ENCODE peak calls at places on chromosomes 12 and 14, in six cellular contexts. One of them, this sample, is unnamed.

GRCh38 chr14:101009531-101009930 is 106.0 kb upstream of the RTL1 start:
- DNase-seq in body of pancreas: peak
- DNase-seq in CD8-positive, alpha-beta T cell: no peak
- DNase-seq in A549: no peak
- DNase-seq in HCT116: no peak
- DNase-seq in dorsolateral prefrontal cortex: no peak
- DNase-seq in this sample: peak

GRCh38 chr14:88849717-88850116 is 25.3 kb downstream of the TTC8 start:
- DNase-seq in body of pancreas: no peak
- DNase-seq in HCT116: no peak
- DNase-seq in A549: no peak
- DNase-seq in CD8-positive, alpha-beta T cell: no peak
- DNase-seq in dorsolateral prefrontal cortex: no peak
- DNase-seq in this sample: no peak

GRCh38 chr12:2654741-2655140 is 140.0 kb upstream of the FKBP4 start:
- DNase-seq in body of pancreas: no peak
- DNase-seq in HCT116: no peak
- DNase-seq in A549: no peak
- DNase-seq in dorsolateral prefrontal cortex: no peak
- DNase-seq in CD8-positive, alpha-beta T cell: no peak
- DNase-seq in this sample: no peak

GRCh38 chr12:106417926-106418910 is 60.7 kb downstream of the POLR3B start:
- DNase-seq in CD8-positive, alpha-beta T cell: no peak
- DNase-seq in HCT116: peak
- DNase-seq in dorsolateral prefrontal cortex: no peak
- DNase-seq in body of pancreas: no peak
- DNase-seq in A549: no peak
- DNase-seq in this sample: no peak

GRCh38 chr12:65511134-65511912 is 232.8 kb downstream of the MSRB3 start:
- DNase-seq in dorsolateral prefrontal cortex: peak
- DNase-seq in CD8-positive, alpha-beta T cell: no peak
- DNase-seq in body of pancreas: peak
- DNase-seq in A549: no peak
- DNase-seq in HCT116: no peak
- DNase-seq in this sample: no peak

GRCh38 chr12:49791156-49791555 is 37.1 kb downstream of the NCKAP5L start:
- DNase-seq in body of pancreas: no peak
- DNase-seq in HCT116: no peak
- DNase-seq in CD8-positive, alpha-beta T cell: no peak
- DNase-seq in A549: no peak
- DNase-seq in dorsolateral prefrontal cortex: no peak
- DNase-seq in this sample: no peak

GRCh38 chr12:75784591-75784990 is 247.0 kb downstream of the PHLDA1 start:
- DNase-seq in CD8-positive, alpha-beta T cell: no peak
- DNase-seq in HCT116: no peak
- DNase-seq in dorsolateral prefrontal cortex: peak
- DNase-seq in A549: no peak
- DNase-seq in body of pancreas: peak
- DNase-seq in this sample: no peak

GRCh38 chr12:56271031-56271430 is 4.3 kb downstream of the COQ10A start:
- DNase-seq in HCT116: no peak
- DNase-seq in A549: peak
- DNase-seq in body of pancreas: no peak
- DNase-seq in CD8-positive, alpha-beta T cell: no peak
- DNase-seq in dorsolateral prefrontal cortex: no peak
- DNase-seq in this sample: no peak

GRCh38 chr14:99320105-99320572 is 48.1 kb upstream of the BCL11B start:
- DNase-seq in CD8-positive, alpha-beta T cell: peak
- DNase-seq in A549: peak
- DNase-seq in dorsolateral prefrontal cortex: no peak
- DNase-seq in HCT116: peak
- DNase-seq in body of pancreas: peak
- DNase-seq in this sample: no peak

GRCh38 chr12:56082382-56082781 is 2.4 kb downstream of the ERBB3 start:
- DNase-seq in dorsolateral prefrontal cortex: no peak
- DNase-seq in A549: no peak
- DNase-seq in body of pancreas: no peak
- DNase-seq in HCT116: no peak
- DNase-seq in CD8-positive, alpha-beta T cell: no peak
- DNase-seq in this sample: no peak

GRCh38 chr14:56461876-56462275 is 117.7 kb upstream of the TMEM260 start:
- DNase-seq in body of pancreas: no peak
- DNase-seq in A549: no peak
- DNase-seq in CD8-positive, alpha-beta T cell: no peak
- DNase-seq in dorsolateral prefrontal cortex: no peak
- DNase-seq in HCT116: no peak
- DNase-seq in this sample: no peak

GRCh38 chr12:91774471-91774921 is 371.1 kb downstream of the BTG1 start:
- DNase-seq in dorsolateral prefrontal cortex: no peak
- DNase-seq in body of pancreas: peak
- DNase-seq in A549: no peak
- DNase-seq in HCT116: no peak
- DNase-seq in CD8-positive, alpha-beta T cell: no peak
- DNase-seq in this sample: no peak

GRCh38 chr12:124369055-124369900 is 74.4 kb downstream of the RFLNA start:
- DNase-seq in body of pancreas: peak
- DNase-seq in dorsolateral prefrontal cortex: peak
- DNase-seq in CD8-positive, alpha-beta T cell: no peak
- DNase-seq in A549: no peak
- DNase-seq in HCT116: no peak
- DNase-seq in this sample: peak

GRCh38 chr12:124450376-124450750 is 117.0 kb downstream of the NCOR2 start:
- DNase-seq in HCT116: no peak
- DNase-seq in A549: no peak
- DNase-seq in dorsolateral prefrontal cortex: no peak
- DNase-seq in body of pancreas: no peak
- DNase-seq in CD8-positive, alpha-beta T cell: no peak
- DNase-seq in this sample: no peak

GRCh38 chr12:92297932-92298681 is 152.5 kb upstream of the BTG1 start:
- DNase-seq in body of pancreas: no peak
- DNase-seq in dorsolateral prefrontal cortex: no peak
- DNase-seq in HCT116: no peak
- DNase-seq in CD8-positive, alpha-beta T cell: no peak
- DNase-seq in A549: no peak
- DNase-seq in this sample: no peak

GRCh38 chr12:15801770-15802393 is 12.7 kb upstream of the EPS8 start:
- DNase-seq in CD8-positive, alpha-beta T cell: no peak
- DNase-seq in A549: no peak
- DNase-seq in body of pancreas: no peak
- DNase-seq in HCT116: peak
- DNase-seq in dorsolateral prefrontal cortex: no peak
- DNase-seq in this sample: no peak

GRCh38 chr12:78959556-78959955 is 95.0 kb downstream of the SYT1 start:
- DNase-seq in HCT116: no peak
- DNase-seq in CD8-positive, alpha-beta T cell: no peak
- DNase-seq in A549: no peak
- DNase-seq in body of pancreas: no peak
- DNase-seq in dorsolateral prefrontal cortex: no peak
- DNase-seq in this sample: no peak

GRCh38 chr12:124031058-124031457 is 58.0 kb downstream of the ZNF664 start:
- DNase-seq in HCT116: no peak
- DNase-seq in CD8-positive, alpha-beta T cell: no peak
- DNase-seq in body of pancreas: no peak
- DNase-seq in dorsolateral prefrontal cortex: no peak
- DNase-seq in A549: no peak
- DNase-seq in this sample: no peak

GRCh38 chr12:13234045-13234641 is 37.6 kb downstream of the EMP1 start:
- DNase-seq in A549: peak
- DNase-seq in dorsolateral prefrontal cortex: no peak
- DNase-seq in CD8-positive, alpha-beta T cell: peak
- DNase-seq in body of pancreas: peak
- DNase-seq in HCT116: peak
- DNase-seq in this sample: no peak

GRCh38 chr12:111274820-111275219 is 94.1 kb downstream of the PHETA1 start:
- DNase-seq in A549: peak
- DNase-seq in body of pancreas: no peak
- DNase-seq in CD8-positive, alpha-beta T cell: no peak
- DNase-seq in dorsolateral prefrontal cortex: no peak
- DNase-seq in HCT116: peak
- DNase-seq in this sample: no peak

GRCh38 chr12:55955800-55956508 is 9.9 kb downstream of the PMEL start:
- DNase-seq in HCT116: peak
- DNase-seq in A549: peak
- DNase-seq in body of pancreas: no peak
- DNase-seq in CD8-positive, alpha-beta T cell: peak
- DNase-seq in dorsolateral prefrontal cortex: no peak
- DNase-seq in this sample: no peak

GRCh38 chr14:76307786-76308780 is 67.9 kb upstream of the ESRRB start:
- DNase-seq in HCT116: no peak
- DNase-seq in dorsolateral prefrontal cortex: no peak
- DNase-seq in body of pancreas: no peak
- DNase-seq in CD8-positive, alpha-beta T cell: no peak
- DNase-seq in A549: no peak
- DNase-seq in this sample: no peak

GRCh38 chr14:56414231-56414630 is 165.4 kb upstream of the TMEM260 start:
- DNase-seq in A549: no peak
- DNase-seq in HCT116: no peak
- DNase-seq in CD8-positive, alpha-beta T cell: no peak
- DNase-seq in dorsolateral prefrontal cortex: no peak
- DNase-seq in body of pancreas: no peak
- DNase-seq in this sample: no peak

GRCh38 chr14:99809376-99809775 is 16.2 kb downstream of the EML1 start:
- DNase-seq in body of pancreas: peak
- DNase-seq in dorsolateral prefrontal cortex: peak
- DNase-seq in CD8-positive, alpha-beta T cell: no peak
- DNase-seq in A549: no peak
- DNase-seq in HCT116: no peak
- DNase-seq in this sample: peak

GRCh38 chr12:14216405-14217294 is 148.8 kb upstream of the ATF7IP start:
- DNase-seq in dorsolateral prefrontal cortex: no peak
- DNase-seq in A549: no peak
- DNase-seq in body of pancreas: no peak
- DNase-seq in CD8-positive, alpha-beta T cell: no peak
- DNase-seq in HCT116: no peak
- DNase-seq in this sample: no peak

GRCh38 chr12:124057691-124058090 is 84.7 kb downstream of the ZNF664 start:
- DNase-seq in A549: no peak
- DNase-seq in body of pancreas: no peak
- DNase-seq in dorsolateral prefrontal cortex: no peak
- DNase-seq in HCT116: no peak
- DNase-seq in CD8-positive, alpha-beta T cell: no peak
- DNase-seq in this sample: no peak

GRCh38 chr12:68140576-68140975 is 19.0 kb downstream of the IFNG start:
- DNase-seq in HCT116: no peak
- DNase-seq in CD8-positive, alpha-beta T cell: no peak
- DNase-seq in body of pancreas: no peak
- DNase-seq in dorsolateral prefrontal cortex: no peak
- DNase-seq in A549: no peak
- DNase-seq in this sample: no peak

GRCh38 chr12:53995311-53996187 is 4.4 kb upstream of the HOXC9 start:
- DNase-seq in dorsolateral prefrontal cortex: no peak
- DNase-seq in CD8-positive, alpha-beta T cell: no peak
- DNase-seq in A549: no peak
- DNase-seq in HCT116: no peak
- DNase-seq in body of pancreas: no peak
- DNase-seq in this sample: no peak

GRCh38 chr12:103841690-103842584 is 903 bp upstream of the NT5DC3 start:
- DNase-seq in body of pancreas: peak
- DNase-seq in CD8-positive, alpha-beta T cell: peak
- DNase-seq in dorsolateral prefrontal cortex: no peak
- DNase-seq in HCT116: peak
- DNase-seq in A549: peak
- DNase-seq in this sample: no peak

GRCh38 chr14:39419272-39419671 is 13.0 kb downstream of the FBXO33 start:
- DNase-seq in body of pancreas: no peak
- DNase-seq in dorsolateral prefrontal cortex: no peak
- DNase-seq in HCT116: no peak
- DNase-seq in CD8-positive, alpha-beta T cell: no peak
- DNase-seq in A549: no peak
- DNase-seq in this sample: no peak

DNA sequence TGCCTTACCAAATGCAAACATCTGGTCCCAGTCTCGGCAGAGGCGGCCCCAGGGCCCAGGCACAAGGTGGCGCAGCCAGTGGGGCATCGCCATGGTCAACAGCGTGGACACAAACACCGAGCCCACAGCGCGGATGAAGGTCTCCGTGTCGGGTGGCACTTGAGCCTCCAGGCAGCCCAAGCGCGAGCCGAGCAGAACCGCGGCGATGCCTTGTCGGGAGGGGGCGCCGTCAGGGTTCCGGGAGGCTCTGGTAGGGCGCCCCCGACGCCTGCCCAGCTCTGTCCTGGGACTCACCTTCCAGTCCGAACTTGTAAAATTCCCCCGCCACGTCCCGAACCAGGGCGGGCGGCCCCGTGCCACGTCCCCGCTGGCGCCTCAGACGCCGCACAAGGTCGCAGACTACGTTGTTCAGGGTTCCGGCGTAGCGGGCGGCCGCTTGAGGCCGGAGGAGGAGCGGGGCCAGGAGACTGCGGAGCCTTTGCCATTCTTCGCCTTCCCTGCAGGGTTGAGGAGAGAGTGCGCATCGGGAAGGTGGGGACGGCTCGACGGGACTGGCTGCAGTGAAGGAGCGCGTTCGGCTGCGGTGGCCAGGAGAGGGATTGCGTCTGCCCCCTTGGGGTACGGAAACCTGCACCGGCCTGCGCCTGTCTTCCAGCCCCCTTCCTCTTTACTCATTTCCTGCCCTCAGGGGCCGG is 1.7 kb downstream of the CYP27B1 start:
- DNase-seq in A549: peak
- DNase-seq in body of pancreas: peak
- DNase-seq in dorsolateral prefrontal cortex: no peak
- DNase-seq in CD8-positive, alpha-beta T cell: peak
- DNase-seq in HCT116: no peak
- DNase-seq in this sample: no peak
- TF ChIP-seq CTCF in A549: peak
- TF ChIP-seq CTCF in body of pancreas: peak
- TF ChIP-seq CTCF in dorsolateral prefrontal cortex: no peak
- TF ChIP-seq CTCF in CD8-positive, alpha-beta T cell: peak
- TF ChIP-seq CTCF in HCT116: peak
- TF ChIP-seq CTCF in this sample: no peak

GRCh38 chr12:52144512-52145227 is 47.1 kb downstream of the KRT80 start:
- DNase-seq in CD8-positive, alpha-beta T cell: no peak
- DNase-seq in A549: no peak
- DNase-seq in HCT116: no peak
- DNase-seq in dorsolateral prefrontal cortex: no peak
- DNase-seq in body of pancreas: no peak
- DNase-seq in this sample: no peak
- H3K27ac ChIP-seq in CD8-positive, alpha-beta T cell: no peak
- H3K27ac ChIP-seq in A549: peak
- H3K27ac ChIP-seq in HCT116: peak
- H3K27ac ChIP-seq in dorsolateral prefrontal cortex: no peak
- H3K27ac ChIP-seq in body of pancreas: no peak
- H3K27ac ChIP-seq in this sample: peak

GRCh38 chr14:102926104-102926503 is 3.6 kb downstream of the AMN start:
- DNase-seq in HCT116: no peak
- DNase-seq in dorsolateral prefrontal cortex: no peak
- DNase-seq in body of pancreas: no peak
- DNase-seq in CD8-positive, alpha-beta T cell: no peak
- DNase-seq in A549: no peak
- DNase-seq in this sample: no peak
- H3K4me3 ChIP-seq in HCT116: no peak
- H3K4me3 ChIP-seq in dorsolateral prefrontal cortex: no peak
- H3K4me3 ChIP-seq in body of pancreas: no peak
- H3K4me3 ChIP-seq in CD8-positive, alpha-beta T cell: no peak
- H3K4me3 ChIP-seq in A549: no peak
- H3K4me3 ChIP-seq in this sample: no peak

DNA sequence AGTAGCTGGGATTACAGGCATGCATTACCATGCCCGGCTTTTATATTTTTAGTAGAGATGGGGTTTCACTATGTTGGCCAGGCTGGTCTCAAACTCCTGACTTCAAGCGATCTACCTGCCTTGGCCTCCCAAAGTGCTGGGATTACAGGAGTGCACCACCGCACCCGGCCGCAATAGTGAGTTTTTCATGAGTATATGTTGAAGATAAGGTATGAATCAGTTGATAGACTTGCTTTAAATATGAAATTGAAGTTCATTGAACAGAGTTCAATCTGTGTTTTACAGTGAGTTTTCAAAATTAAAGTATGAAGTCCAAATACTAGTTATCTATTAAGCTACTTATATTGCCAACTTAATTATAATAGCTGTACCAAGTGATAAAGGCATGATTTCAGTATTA is 35.1 kb downstream of the SNAPC1 start:
- DNase-seq in HCT116: no peak
- DNase-seq in CD8-positive, alpha-beta T cell: no peak
- DNase-seq in body of pancreas: no peak
- DNase-seq in dorsolateral prefrontal cortex: no peak
- DNase-seq in A549: no peak
- DNase-seq in this sample: no peak
- TF ChIP-seq CTCF in HCT116: no peak
- TF ChIP-seq CTCF in CD8-positive, alpha-beta T cell: no peak
- TF ChIP-seq CTCF in body of pancreas: no peak
- TF ChIP-seq CTCF in dorsolateral prefrontal cortex: no peak
- TF ChIP-seq CTCF in A549: no peak
- TF ChIP-seq CTCF in this sample: no peak